ENCODE peak calls at places on chromosomes 5 and 9, in five cellular contexts. H is IMR-90, K is NB4, W is Peyer's patch, C is A549. Y is an unnamed sample.

GRCh38 chr9:112041199-112041535 is 133.9 kb downstream of the SUSD1 start:
- DNase-seq in H (no peak), K (no peak), W (no peak), C (no peak), Y (no peak)

GRCh38 chr5:321233-321725 is at the start of gene AHRR:
- DNase-seq in H (peak), K (peak), W (no peak), C (peak), Y (peak)

GRCh38 chr5:142621227-142621626 is 64.7 kb downstream of the FGF1 start:
- DNase-seq in H (peak), K (no peak), W (no peak), C (no peak), Y (peak)

GRCh38 chr9:91676042-91676441 is 252.4 kb upstream of the NFIL3 start:
- DNase-seq in H (no peak), K (no peak), W (no peak), C (peak), Y (no peak)

GRCh38 chr9:96413312-96414221 is 4.6 kb downstream of the ZNF367 start:
- DNase-seq in H (no peak), K (peak), W (peak), C (no peak), Y (no peak)

GRCh38 chr5:135019314-135019713 is 14.7 kb downstream of the PITX1 start:
- DNase-seq in H (no peak), K (no peak), W (no peak), C (no peak), Y (no peak)

GRCh38 chr5:39100301-39100850 is 26.2 kb upstream of the RICTOR start:
- DNase-seq in H (no peak), K (no peak), W (no peak), C (no peak), Y (no peak)

GRCh38 chr9:14399736-14400657 is 86.1 kb upstream of the NFIB start:
- DNase-seq in H (no peak), K (no peak), W (no peak), C (no peak), Y (no peak)

GRCh38 chr5:133873454-133873853 is 95.0 kb downstream of the C5orf15 start:
- DNase-seq in H (no peak), K (no peak), W (no peak), C (no peak), Y (no peak)

GRCh38 chr5:25544652-25545249 is 900.0 kb upstream of the CDH10 start:
- DNase-seq in H (no peak), K (peak), W (no peak), C (peak), Y (peak)

GRCh38 chr5:72137826-72138409 is 30.6 kb downstream of the MAP1B start:
- DNase-seq in H (no peak), K (peak), W (no peak), C (no peak), Y (no peak)

GRCh38 chr9:124220551-124221451 is 36.9 kb upstream of the NEK6 start:
- DNase-seq in H (peak), K (peak), W (no peak), C (peak), Y (peak)

GRCh38 chr5:14727428-14727865 is 62.9 kb downstream of the OTULIN start:
- DNase-seq in H (peak), K (peak), W (peak), C (peak), Y (peak)

GRCh38 chr9:131579789-131580211 is 34.5 kb downstream of the PRRT1B start:
- DNase-seq in H (no peak), K (no peak), W (no peak), C (no peak), Y (no peak)

GRCh38 chr5:111641533-111642230 is 115.3 kb downstream of the NREP start:
- DNase-seq in H (peak), K (no peak), W (no peak), C (no peak), Y (no peak)

GRCh38 chr9:36258989-36259315 is 704 bp upstream of the GNE start:
- DNase-seq in H (no peak), K (peak), W (no peak), C (no peak), Y (no peak)

GRCh38 chr9:19481471-19481870 is 72.7 kb downstream of the ACER2 start:
- DNase-seq in H (no peak), K (no peak), W (no peak), C (no peak), Y (no peak)

GRCh38 chr5:137621861-137622823 is 113.7 kb downstream of the KLHL3 start:
- DNase-seq in H (peak), K (no peak), W (no peak), C (no peak), Y (peak)

GRCh38 chr9:76534031-76534430 is 75.0 kb downstream of the GCNT1 start:
- DNase-seq in H (peak), K (no peak), W (no peak), C (no peak), Y (no peak)

GRCh38 chr5:175659546-175660248 is 1.8 kb downstream of the HRH2 start:
- DNase-seq in H (no peak), K (no peak), W (no peak), C (no peak), Y (no peak)
- TF ChIP-seq POLR2A in H (no peak), K (no peak), W (no peak), C (no peak), Y (no peak)

GRCh38 chr5:149380466-149381121 is 1.5 kb upstream of the IL17B start:
- DNase-seq in H (no peak), K (no peak), W (no peak), C (no peak), Y (no peak)
- TF ChIP-seq POLR2A in H (no peak), K (no peak), W (no peak), C (no peak), Y (no peak)

DNA sequence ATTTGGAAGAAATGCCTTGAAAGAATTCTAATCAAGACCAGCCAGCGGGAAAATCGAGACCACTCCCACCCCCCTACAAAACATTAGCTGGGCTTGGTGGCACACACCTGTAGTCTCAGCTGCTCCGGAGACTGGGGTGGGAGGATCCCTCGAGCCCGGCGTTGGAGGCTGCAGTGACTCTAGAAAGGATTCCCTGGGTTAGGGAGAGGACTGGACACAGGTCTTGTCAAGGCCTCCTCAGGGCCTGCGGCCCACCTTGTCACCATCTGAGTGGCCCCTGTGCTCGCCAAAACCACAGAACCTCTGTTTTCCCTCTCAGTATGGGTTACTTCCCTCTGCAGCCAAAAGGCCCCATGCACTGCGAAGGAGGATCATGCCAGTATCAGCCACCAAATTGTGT is 16.5 kb upstream of the GOLM1 start:
- DNase-seq in H (no peak), K (no peak), W (no peak), C (no peak), Y (no peak)
- TF ChIP-seq POLR2A in H (no peak), K (no peak), W (no peak), C (no peak), Y (no peak)

GRCh38 chr5:81851481-81852178 is 100.7 kb upstream of the SSBP2 start:
- DNase-seq in H (peak), K (peak), W (peak), C (peak), Y (peak)
- TF ChIP-seq POLR2A in H (no peak), K (peak), W (peak), C (no peak), Y (peak)

Y was measured in H54.